ENCODE peak calls at places on chromosomes 3 and 15, in seven cellular contexts. L, P, C, I, K, H and O are unnamed samples.

GRCh38 chr3:138944136-138944658 is 2.7 kb downstream of the FOXL2 start:
- DNase-seq in L (peak; percentile 37), P (no peak), C (no peak), I (no peak), K (no peak), H (no peak), O (no peak)

GRCh38 chr3:150917941-150918340 is 12.7 kb upstream of the MINDY4B start:
- DNase-seq in L (no peak), P (no peak), C (no peak), I (no peak), K (no peak), H (no peak), O (no peak)

GRCh38 chr3:66497288-66497972 is 3.4 kb downstream of the LRIG1 start:
- DNase-seq in L (no peak), P (no peak), C (no peak), I (no peak), K (no peak), H (no peak), O (no peak)

GRCh38 chr3:113128386-113129015 is 82.9 kb upstream of the BOC start:
- DNase-seq in L (no peak), P (no peak), C (no peak), I (no peak), K (no peak), H (no peak), O (no peak)

GRCh38 chr3:131730581-131730980 is 227.8 kb upstream of the MRPL3 start:
- DNase-seq in L (no peak), P (peak; percentile 62), C (no peak), I (no peak), K (no peak), H (no peak), O (no peak)

GRCh38 chr3:36813320-36813719 is 49.0 kb upstream of the DCLK3 start:
- DNase-seq in L (no peak), P (no peak), C (no peak), I (no peak), K (no peak), H (no peak), O (no peak)

GRCh38 chr3:29195055-29195454 is 85.8 kb upstream of the RBMS3 start:
- DNase-seq in L (no peak), P (no peak), C (no peak), I (no peak), K (no peak), H (no peak), O (no peak)

GRCh38 chr15:25061808-25062550 is 107.2 kb downstream of the SNRPN start:
- DNase-seq in L (no peak), P (no peak), C (no peak), I (no peak), K (no peak), H (no peak), O (no peak)

GRCh38 chr3:86991840-86992430 is 986 bp upstream of the VGLL3 start:
- DNase-seq in L (no peak), P (no peak), C (no peak), I (no peak), K (no peak), H (no peak), O (no peak)

GRCh38 chr3:69948246-69948862 is 51.2 kb upstream of the SAMMSON start:
- DNase-seq in L (peak; percentile 4), P (peak; percentile 61), C (no peak), I (peak; percentile 10), K (no peak), H (peak; percentile 38), O (no peak)

GRCh38 chr15:100713163-100713867 is 110.9 kb downstream of the ASB7 start:
- DNase-seq in L (no peak), P (peak; percentile 90), C (no peak), I (no peak), K (no peak), H (no peak), O (no peak)

GRCh38 chr15:35674873-35675781 is 129.2 kb upstream of the DPH6 start:
- DNase-seq in L (no peak), P (peak; percentile 80), C (no peak), I (no peak), K (no peak), H (no peak), O (no peak)

GRCh38 chr3:179760944-179761343 is 108.1 kb downstream of the USP13 start:
- DNase-seq in L (no peak), P (peak; percentile 78), C (no peak), I (no peak), K (no peak), H (peak; percentile 49), O (no peak)

GRCh38 chr3:129893616-129894070 is at the start of gene TMCC1:
- DNase-seq in L (peak; percentile 96), P (peak; percentile 73), C (peak; percentile 80), I (peak; percentile 98), K (peak; percentile 92), H (peak; percentile 88), O (peak; percentile 82)

GRCh38 chr15:78364233-78364632 is 24.1 kb downstream of the CRABP1 start:
- DNase-seq in L (no peak), P (no peak), C (no peak), I (no peak), K (no peak), H (no peak), O (peak; percentile 27)

GRCh38 chr3:161503271-161503670 is 6.7 kb downstream of the OTOL1 start:
- DNase-seq in L (no peak), P (no peak), C (no peak), I (no peak), K (no peak), H (no peak), O (no peak)

GRCh38 chr3:161510510-161511260 is 14.1 kb downstream of the OTOL1 start:
- DNase-seq in L (no peak), P (no peak), C (no peak), I (no peak), K (no peak), H (peak; percentile 8), O (peak; percentile 15)

DNA sequence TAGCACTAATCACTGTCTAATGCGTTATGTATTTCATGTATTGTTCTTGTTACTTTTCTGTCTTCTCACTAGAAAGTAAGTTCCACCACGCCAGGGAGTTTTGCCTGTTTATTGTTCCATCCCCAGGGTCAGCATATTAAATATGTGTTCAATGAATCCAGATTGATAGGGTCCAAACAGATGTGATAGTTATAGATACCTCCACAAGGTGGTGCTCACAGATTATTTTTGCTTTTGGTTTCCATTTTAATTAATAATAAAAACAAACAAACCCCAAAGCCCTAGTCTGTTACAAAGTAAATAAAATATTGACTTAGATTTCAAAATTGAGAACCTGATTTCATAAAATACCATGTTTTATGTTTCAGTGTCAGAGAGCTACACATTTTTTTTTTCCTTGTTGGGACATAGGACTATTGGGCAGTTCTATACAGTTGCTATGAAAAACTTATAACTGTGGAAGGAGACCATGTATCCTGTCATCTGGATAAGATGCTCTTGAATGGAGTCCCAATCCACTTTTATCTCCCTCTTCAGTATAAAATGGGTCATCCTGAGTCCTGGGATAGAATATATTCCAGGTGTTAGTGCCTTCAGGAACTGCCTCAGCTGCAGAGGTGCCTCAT is 12.4 kb downstream of the OTOL1 start:
- DNase-seq in L (no peak), P (peak; percentile 12), C (no peak), I (peak; percentile 24), K (no peak), H (peak; percentile 7), O (no peak)
- TF ChIP-seq CTCF in L (peak; percentile 24), P (peak; percentile 33), C (peak; percentile 48), I (peak; percentile 11), K (peak; percentile 41), H (no peak), O (peak; percentile 46)

DNA sequence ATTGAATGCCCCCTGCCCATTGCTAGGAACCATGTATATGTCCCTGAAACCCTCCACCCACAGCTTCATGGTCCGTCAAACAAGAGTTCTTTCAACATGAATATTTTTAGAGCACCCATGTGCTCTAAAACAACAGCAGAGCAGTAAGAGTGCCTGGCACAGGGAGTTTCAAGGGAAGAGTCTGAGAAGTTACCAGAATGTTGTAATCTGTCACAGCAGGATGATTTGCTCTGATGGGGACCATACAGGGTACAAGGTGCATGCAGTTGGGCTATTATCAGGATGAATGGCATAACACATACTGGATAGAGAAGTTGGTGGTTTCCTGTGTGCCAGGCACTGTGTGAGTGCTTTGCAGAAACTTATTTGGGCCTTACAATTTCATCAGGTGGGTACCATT is 27.8 kb upstream of the FLNB start:
- DNase-seq in L (no peak), P (no peak), C (no peak), I (no peak), K (no peak), H (peak; percentile 51), O (no peak)
- TF ChIP-seq CTCF in L (no peak), P (no peak), C (no peak), I (no peak), K (no peak), H (no peak), O (no peak)

DNA sequence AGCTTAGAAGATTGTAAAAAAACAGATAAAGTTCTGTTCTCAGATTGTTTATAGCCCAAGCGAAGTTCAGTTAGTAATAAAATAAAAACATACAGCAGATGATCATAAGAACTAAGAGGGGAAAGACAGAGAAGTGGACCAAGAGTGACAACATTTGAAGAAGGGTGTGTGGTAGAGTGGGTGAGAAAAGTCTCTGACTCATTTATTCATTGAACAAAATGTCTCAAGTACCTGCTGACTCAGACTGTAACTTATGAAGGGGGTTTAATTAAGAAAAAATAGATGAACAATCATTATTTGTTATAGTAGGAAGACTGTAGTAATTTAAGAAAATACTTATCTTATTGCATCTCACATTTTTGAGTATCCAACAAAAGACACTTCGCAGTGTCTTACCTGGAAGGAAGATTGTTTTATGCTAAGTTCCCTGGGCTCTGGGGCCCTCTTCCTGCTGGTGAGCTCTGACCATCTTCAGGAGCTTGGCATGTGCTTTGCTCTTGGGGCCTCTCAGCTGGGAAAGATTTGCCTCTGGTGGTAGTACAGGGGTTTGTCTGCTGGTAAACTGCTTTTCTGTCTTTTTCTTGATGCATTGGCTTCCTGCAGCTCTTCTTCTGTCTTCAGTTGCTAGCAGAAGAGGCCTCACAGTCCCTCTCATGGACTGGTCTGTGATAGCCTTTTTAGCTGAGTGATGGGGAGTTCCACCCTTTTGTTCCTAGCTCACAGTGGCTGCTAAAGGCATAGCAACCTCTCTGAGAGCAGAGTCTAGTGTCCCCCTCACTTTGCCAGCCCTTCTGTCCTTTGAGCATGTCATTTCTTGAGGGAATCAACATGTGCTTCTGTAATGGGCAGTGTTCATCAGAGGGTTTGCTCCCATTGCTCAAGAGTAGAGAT is 44.1 kb downstream of the GAP43 start:
- DNase-seq in L (no peak), P (no peak), C (no peak), I (no peak), K (no peak), H (no peak), O (no peak)
- TF ChIP-seq CTCF in L (no peak), P (no peak), C (no peak), I (no peak), K (no peak), H (no peak), O (no peak)

GRCh38 chr15:59290311-59291213 is 82.1 kb downstream of the MYO1E start:
- DNase-seq in L (peak; percentile 25), P (no peak), C (no peak), I (no peak), K (no peak), H (no peak), O (no peak)

GRCh38 chr15:59294574-59294960 is 78.1 kb downstream of the MYO1E start:
- DNase-seq in L (no peak), P (peak; percentile 22), C (no peak), I (no peak), K (no peak), H (no peak), O (no peak)

GRCh38 chr15:59291214-59291551 is 81.5 kb downstream of the MYO1E start:
- DNase-seq in L (no peak), P (no peak), C (no peak), I (no peak), K (no peak), H (no peak), O (no peak)

GRCh38 chr15:59294961-59295741 is 77.5 kb downstream of the MYO1E start:
- DNase-seq in L (no peak), P (peak; percentile 83), C (no peak), I (no peak), K (no peak), H (no peak), O (no peak)

GRCh38 chr15:59292393-59292792 is 80.3 kb downstream of the MYO1E start:
- DNase-seq in L (no peak), P (peak; percentile 84), C (no peak), I (no peak), K (no peak), H (no peak), O (no peak)
- TF ChIP-seq CTCF in L (no peak), P (no peak), C (no peak), I (no peak), K (no peak), H (no peak), O (no peak)